ENCODE peak calls at places on chromosome 6, in five cellular contexts. K, Y, X, L and J are unnamed samples. For H3K4me1, the result is how much of the 10 kb centered on the place peaks cover.

GRCh38 chr6:19719691-19720127 is 117.5 kb upstream of the ID4 start:
- DNase-seq in K (no peak), Y (no peak), X (no peak), L (no peak), J (no peak)

GRCh38 chr6:49001856-49002255 is 461.2 kb downstream of the MMUT start:
- DNase-seq in K (no peak), Y (no peak), X (no peak), L (no peak), J (no peak)

GRCh38 chr6:131062245-131063027 is 609 bp downstream of the EPB41L2 start:
- DNase-seq in K (peak), Y (peak), X (no peak), L (no peak), J (no peak)

GRCh38 chr6:122778961-122779671 is 400 bp upstream of the FABP7 start:
- DNase-seq in K (no peak), Y (no peak), X (no peak), L (no peak), J (no peak)

GRCh38 chr6:149923327-149923986 is 536 bp upstream of the RAET1G start:
- DNase-seq in K (no peak), Y (no peak), X (no peak), L (no peak), J (no peak)

GRCh38 chr6:161076211-161076677 is 84.7 kb downstream of the MAP3K4 start:
- DNase-seq in K (no peak), Y (no peak), X (no peak), L (no peak), J (no peak)

GRCh38 chr6:2977290-2977689 is 5.9 kb upstream of the SERPINB6 start:
- DNase-seq in K (no peak), Y (no peak), X (no peak), L (no peak), J (no peak)

GRCh38 chr6:105748737-105749161 is 337.4 kb upstream of the PRDM1 start:
- DNase-seq in K (no peak), Y (no peak), X (no peak), L (no peak), J (no peak)

GRCh38 chr6:128500017-128500416 is 20.4 kb downstream of the PTPRK start:
- DNase-seq in K (no peak), Y (no peak), X (no peak), L (no peak), J (no peak)

GRCh38 chr6:147285087-147285855 is 81.1 kb downstream of the STXBP5 start:
- DNase-seq in K (no peak), Y (no peak), X (no peak), L (no peak), J (no peak)

GRCh38 chr6:127539292-127539691 is 20.2 kb upstream of the MTCL3 start:
- DNase-seq in K (no peak), Y (no peak), X (no peak), L (no peak), J (no peak)

GRCh38 chr6:3725145-3726015 is 26.1 kb downstream of the PXDC1 start:
- DNase-seq in K (no peak), Y (no peak), X (no peak), L (no peak), J (peak)

GRCh38 chr6:157063176-157063934 is 260.0 kb downstream of the TMEM242 start:
- DNase-seq in K (no peak), Y (no peak), X (no peak), L (no peak), J (peak)

GRCh38 chr6:150072201-150072600 is 3.3 kb upstream of the ULBP3 start:
- DNase-seq in K (peak), Y (no peak), X (no peak), L (no peak), J (peak)

GRCh38 chr6:158040051-158040803 is 58.6 kb downstream of the SYNJ2 start:
- DNase-seq in K (no peak), Y (peak), X (no peak), L (no peak), J (peak)

GRCh38 chr6:134361011-134361410 is 43.1 kb upstream of the SGK1 start:
- DNase-seq in K (no peak), Y (no peak), X (no peak), L (no peak), J (no peak)

GRCh38 chr6:134295953-134296553 is 21.9 kb downstream of the SGK1 start:
- DNase-seq in K (peak), Y (peak), X (no peak), L (no peak), J (peak)

GRCh38 chr6:134758616-134759015 is 191.3 kb downstream of the ALDH8A1 start:
- DNase-seq in K (no peak), Y (no peak), X (no peak), L (no peak), J (no peak)

GRCh38 chr6:38259736-38260135 is 380.0 kb downstream of the BTBD9 start:
- DNase-seq in K (no peak), Y (no peak), X (no peak), L (no peak), J (no peak)

GRCh38 chr6:40882321-40882720 is 156.7 kb downstream of the UNC5CL start:
- DNase-seq in K (no peak), Y (no peak), X (no peak), L (no peak), J (no peak)

GRCh38 chr6:11921017-11921438 is 91.1 kb upstream of the HIVEP1 start:
- DNase-seq in K (peak), Y (peak), X (no peak), L (peak), J (no peak)

GRCh38 chr6:107692351-107692750 is 131.8 kb downstream of the SCML4 start:
- DNase-seq in K (no peak), Y (no peak), X (no peak), L (no peak), J (no peak)

GRCh38 chr6:148952147-148953041 is 205.6 kb downstream of the UST start:
- DNase-seq in K (no peak), Y (no peak), X (no peak), L (no peak), J (no peak)

GRCh38 chr6:3594196-3594595 is 137.3 kb upstream of the SLC22A23 start:
- DNase-seq in K (no peak), Y (no peak), X (no peak), L (no peak), J (no peak)

GRCh38 chr6:56649053-56649769 is 6.5 kb upstream of the DST start:
- DNase-seq in K (no peak), Y (no peak), X (no peak), L (no peak), J (no peak)

GRCh38 chr6:148508401-148509151 is 165.9 kb downstream of the SASH1 start:
- DNase-seq in K (no peak), Y (no peak), X (no peak), L (no peak), J (no peak)

GRCh38 chr6:132937466-132937906 is 123.1 kb downstream of the RPS12 start:
- DNase-seq in K (peak), Y (no peak), X (no peak), L (no peak), J (peak)

GRCh38 chr6:147407571-147407970 is 100.9 kb upstream of the SAMD5 start:
- DNase-seq in K (no peak), Y (no peak), X (no peak), L (no peak), J (no peak)

GRCh38 chr6:38034269-38034914 is 214.9 kb downstream of the ZFAND3 start:
- DNase-seq in K (no peak), Y (no peak), X (no peak), L (no peak), J (no peak)

GRCh38 chr6:127032971-127033370 is 85.5 kb upstream of the RSPO3 start:
- DNase-seq in K (no peak), Y (no peak), X (no peak), L (no peak), J (no peak)

GRCh38 chr6:13331516-13332348 is 3.4 kb upstream of the TBC1D7 start:
- DNase-seq in K (no peak), Y (no peak), X (no peak), L (no peak), J (no peak)

GRCh38 chr6:39327516-39327915 is 5.0 kb upstream of the KCNK16 start:
- DNase-seq in K (no peak), Y (no peak), X (no peak), L (no peak), J (no peak)

GRCh38 chr6:22966711-22967110 is 397.3 kb downstream of the HDGFL1 start:
- DNase-seq in K (no peak), Y (no peak), X (no peak), L (no peak), J (no peak)

GRCh38 chr6:20755631-20756030 is 221.4 kb downstream of the CDKAL1 start:
- DNase-seq in K (no peak), Y (no peak), X (no peak), L (no peak), J (no peak)

GRCh38 chr6:107590378-107590777 is 100.5 kb downstream of the SOBP start:
- DNase-seq in K (no peak), Y (no peak), X (no peak), L (no peak), J (no peak)

GRCh38 chr6:100176321-100176950 is 182.4 kb upstream of the MCHR2 start:
- DNase-seq in K (no peak), Y (no peak), X (no peak), L (no peak), J (peak)

GRCh38 chr6:47476794-47477496 is 644 bp upstream of the CD2AP start:
- DNase-seq in K (no peak), Y (no peak), X (no peak), L (no peak), J (no peak)

GRCh38 chr6:160972111-160972510 is 19.5 kb upstream of the MAP3K4 start:
- DNase-seq in K (no peak), Y (no peak), X (no peak), L (no peak), J (no peak)

DNA sequence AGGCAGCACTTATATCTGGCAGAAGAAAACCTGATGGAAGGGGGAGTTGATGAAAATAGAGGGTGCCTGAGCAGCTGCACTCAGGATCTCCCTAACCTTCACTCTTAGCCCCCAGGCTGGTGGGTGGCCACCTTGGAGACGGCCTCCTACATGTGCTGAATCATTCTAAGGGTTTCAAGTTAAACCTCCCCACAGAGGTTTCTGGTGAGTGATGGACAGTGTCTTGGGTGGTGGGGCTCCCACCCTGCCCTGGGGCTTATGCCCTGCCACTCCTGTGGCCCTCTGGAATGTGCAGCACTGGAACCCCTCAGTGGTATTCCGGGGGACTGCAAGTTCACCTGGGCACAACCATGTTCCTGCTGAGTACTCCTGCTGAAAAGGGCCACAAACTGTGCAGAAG is 357.2 kb downstream of the CD83 start:
- DNase-seq in K (no peak), Y (no peak), X (no peak), L (no peak), J (no peak)
- TF ChIP-seq CTCF in K (no peak), Y (no peak), X (no peak), L (no peak), J (no peak)

GRCh38 chr6:29909995-29910394 is 32.3 kb upstream of the HLA-A start:
- DNase-seq in K (no peak), Y (no peak), X (no peak), L (no peak), J (no peak)
- H3K4me1 ChIP-seq in K (under half), Y (under half), X (under half), L (under half), J (under half)

GRCh38 chr6:4800662-4801061 is 24.5 kb downstream of the CDYL start:
- DNase-seq in K (no peak), Y (no peak), X (no peak), L (no peak), J (no peak)
- TF ChIP-seq CTCF in K (no peak), Y (no peak), X (no peak), L (no peak), J (no peak)

DNA sequence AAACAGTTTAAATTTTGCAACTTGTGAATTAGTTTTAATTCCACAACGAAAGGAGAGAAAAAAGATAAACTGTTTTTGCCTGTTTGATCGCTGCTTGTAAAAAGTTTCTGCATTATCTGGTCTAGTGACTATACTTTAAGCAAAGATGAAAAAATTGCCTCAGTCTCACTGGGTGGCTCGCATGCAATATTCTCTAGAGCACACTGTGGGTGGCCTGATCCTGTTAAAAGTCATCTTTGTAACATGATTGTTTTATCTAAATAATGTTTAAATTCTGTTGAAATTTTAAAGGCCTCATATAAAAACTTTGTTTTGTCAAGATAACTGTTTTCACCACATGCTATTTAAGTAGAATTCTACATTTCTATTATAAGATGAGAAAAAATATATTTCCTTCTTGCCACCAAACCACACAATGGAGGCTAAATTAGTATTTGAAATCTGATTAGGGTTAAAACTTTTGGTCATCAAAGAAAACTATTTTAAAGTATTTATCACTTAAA is 56.9 kb downstream of the HUS1B start:
- DNase-seq in K (no peak), Y (no peak), X (no peak), L (no peak), J (no peak)
- H3K4me1 ChIP-seq in K (under half), Y (under half), X (under half), L (under half), J (under half)

GRCh38 chr6:43120938-43121913 is 45.1 kb downstream of the PTK7 start:
- DNase-seq in K (no peak), Y (peak), X (peak), L (peak), J (no peak)
- TF ChIP-seq CTCF in K (no peak), Y (no peak), X (no peak), L (no peak), J (no peak)

DNA sequence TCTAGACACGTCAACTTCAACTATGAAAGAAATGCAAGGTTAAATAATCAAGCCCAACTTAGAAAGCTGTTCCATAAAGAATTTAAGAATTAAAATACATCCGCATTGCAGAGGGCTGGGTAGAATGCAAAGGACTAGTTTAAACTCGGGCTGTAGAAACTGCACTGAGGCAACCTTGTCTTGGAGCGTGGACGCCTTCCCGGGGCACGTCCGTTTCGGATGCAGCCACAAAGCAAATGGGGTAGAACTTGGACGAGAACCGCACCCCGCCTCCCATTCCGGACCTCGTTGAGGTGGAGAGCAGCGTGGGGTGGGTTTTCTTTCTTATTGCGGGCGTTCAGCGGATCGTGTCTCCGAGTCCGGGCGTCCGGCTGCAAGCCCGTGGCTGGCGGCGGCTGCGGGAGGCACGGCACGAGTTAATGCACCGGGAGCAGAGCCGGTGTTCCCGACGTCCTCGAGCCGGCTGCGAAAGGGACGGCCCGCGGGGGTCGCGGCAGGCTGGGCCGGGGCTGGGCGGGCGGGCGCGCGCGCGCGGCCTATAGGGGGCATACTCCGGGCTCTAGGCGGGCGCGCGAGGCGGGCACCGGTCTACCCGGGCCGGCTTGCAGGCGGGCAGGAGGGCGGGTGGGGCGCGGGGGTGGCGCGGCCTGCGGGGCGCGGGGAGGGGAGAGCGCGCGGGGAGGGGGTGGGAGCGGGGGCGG is 2.0 kb downstream of the JARID2 start:
- DNase-seq in K (peak), Y (peak), X (peak), L (peak), J (peak)
- H3K4me1 ChIP-seq in K (under half), Y (under half), X (under half), L (half or more), J (under half)

GRCh38 chr6:26019261-26019845 is 56.8 kb downstream of the TRIM38 start:
- DNase-seq in K (no peak), Y (no peak), X (no peak), L (no peak), J (no peak)

GRCh38 chr6:26020983-26021349 is 58.4 kb downstream of the TRIM38 start:
- DNase-seq in K (peak), Y (peak), X (no peak), L (peak), J (peak)

GRCh38 chr6:26016326-26017275 is 54.0 kb downstream of the TRIM38 start:
- DNase-seq in K (no peak), Y (no peak), X (no peak), L (peak), J (no peak)

GRCh38 chr6:26020291-26020982 is 57.8 kb downstream of the TRIM38 start:
- DNase-seq in K (peak), Y (peak), X (peak), L (peak), J (no peak)

GRCh38 chr6:26017567-26017966 is 55.0 kb downstream of the TRIM38 start:
- DNase-seq in K (peak), Y (peak), X (peak), L (peak), J (no peak)
- TF ChIP-seq CTCF in K (no peak), Y (peak), X (peak), L (peak), J (no peak)

GRCh38 chr6:52548353-52548713 is 28.5 kb downstream of the TRAM2 start:
- DNase-seq in K (no peak), Y (no peak), X (no peak), L (no peak), J (no peak)
- H3K4me1 ChIP-seq in K (under half), Y (half or more), X (half or more), L (half or more), J (half or more)

DNA sequence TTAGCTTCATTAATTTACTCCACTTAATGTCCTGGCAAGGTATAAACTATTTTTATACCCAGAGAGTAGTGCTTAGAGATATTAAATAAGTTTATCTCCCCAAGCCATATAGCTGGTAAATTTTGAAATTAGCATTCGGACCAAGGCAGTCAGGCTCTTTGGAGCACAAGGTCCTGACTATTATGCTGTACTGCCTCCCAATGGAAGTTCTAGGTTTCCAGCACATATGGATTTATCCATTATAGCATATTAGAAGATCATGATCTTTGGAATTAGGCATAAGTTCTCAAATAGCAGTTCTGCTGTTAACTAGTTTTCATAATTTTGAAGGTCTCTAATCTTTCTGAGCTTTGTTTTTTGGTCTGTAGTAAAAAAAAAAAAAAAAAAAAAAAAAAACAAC is 835.3 kb upstream of the EPHA7 start:
- DNase-seq in K (no peak), Y (no peak), X (no peak), L (no peak), J (no peak)
- TF ChIP-seq CTCF in K (no peak), Y (peak), X (no peak), L (peak), J (no peak)